ENCODE peak calls at places on chromosomes 13 and 19, in nine cellular contexts. O, C, W, F, N, V, K, E and Q are unnamed samples.

GRCh38 chr13:20074956-20075355 is 85.9 kb downstream of the GJA3 start:
- DNase-seq in O (no peak), C (no peak), W (no peak), F (no peak), N (no peak), V (no peak), K (no peak), E (no peak), Q (no peak)

GRCh38 chr19:5851302-5851701 is at the start of gene FUT3:
- DNase-seq in O (no peak), C (no peak), W (no peak), F (no peak), N (no peak), V (no peak), K (no peak), E (no peak), Q (no peak)

GRCh38 chr19:47102561-47103135 is 10.9 kb downstream of the ZC3H4 start:
- DNase-seq in O (no peak), C (no peak), W (no peak), F (no peak), N (no peak), V (no peak), K (no peak), E (no peak), Q (peak; percentile 63)

GRCh38 chr19:6533746-6534418 is 3.1 kb downstream of the TNFSF9 start:
- DNase-seq in O (no peak), C (no peak), W (no peak), F (no peak), N (no peak), V (no peak), K (no peak), E (no peak), Q (no peak)

GRCh38 chr13:34358811-34359513 is 541.0 kb downstream of the RFC3 start:
- DNase-seq in O (peak; percentile 85), C (no peak), W (peak; percentile 47), F (peak; percentile 80), N (peak; percentile 72), V (peak; percentile 73), K (peak; percentile 52), E (no peak), Q (peak; percentile 29)

GRCh38 chr19:50280074-50280473 is 49.1 kb downstream of the KCNC3 start:
- DNase-seq in O (no peak), C (no peak), W (no peak), F (no peak), N (no peak), V (no peak), K (no peak), E (no peak), Q (no peak)

GRCh38 chr19:2270572-2271515 is 11.1 kb downstream of the PEAK3 start:
- DNase-seq in O (peak; percentile 69), C (no peak), W (peak; percentile 64), F (peak; percentile 89), N (no peak), V (no peak), K (peak; percentile 92), E (peak; percentile 90), Q (peak; percentile 40)

GRCh38 chr13:31528176-31528575 is 211.2 kb upstream of the RXFP2 start:
- DNase-seq in O (peak; percentile 34), C (no peak), W (no peak), F (no peak), N (no peak), V (no peak), K (no peak), E (no peak), Q (no peak)

GRCh38 chr19:19459707-19460251 is 54.3 kb downstream of the GATAD2A start:
- DNase-seq in O (peak; percentile 73), C (no peak), W (no peak), F (peak; percentile 79), N (peak; percentile 25), V (peak; percentile 38), K (peak; percentile 58), E (peak; percentile 57), Q (no peak)

GRCh38 chr13:104920091-104920490 is 1615.4 kb downstream of the EFNB2 start:
- DNase-seq in O (no peak), C (no peak), W (no peak), F (no peak), N (no peak), V (no peak), K (no peak), E (no peak), Q (no peak)

GRCh38 chr19:14091086-14091884 is 734 bp upstream of the SAMD1 start:
- DNase-seq in O (peak; percentile 41), C (no peak), W (peak; percentile 67), F (peak; percentile 40), N (no peak), V (no peak), K (peak; percentile 58), E (no peak), Q (no peak)

GRCh38 chr13:107865643-107866006 is 349.7 kb downstream of the LIG4 start:
- DNase-seq in O (no peak), C (no peak), W (no peak), F (no peak), N (no peak), V (no peak), K (peak; percentile 29), E (no peak), Q (no peak)

GRCh38 chr13:112893570-112894422 is 75.2 kb upstream of the MCF2L start:
- DNase-seq in O (peak; percentile 5), C (no peak), W (no peak), F (no peak), N (no peak), V (no peak), K (peak; percentile 11), E (no peak), Q (no peak)

GRCh38 chr13:27194895-27195764 is 23.5 kb upstream of the USP12 start:
- DNase-seq in O (peak; percentile 92), C (no peak), W (peak; percentile 88), F (peak; percentile 93), N (peak; percentile 69), V (peak; percentile 63), K (peak; percentile 87), E (no peak), Q (peak; percentile 84)

GRCh38 chr13:80262051-80262695 is 78.8 kb downstream of the SPRY2 start:
- DNase-seq in O (peak; percentile 18), C (no peak), W (no peak), F (no peak), N (no peak), V (no peak), K (no peak), E (no peak), Q (no peak)

DNA sequence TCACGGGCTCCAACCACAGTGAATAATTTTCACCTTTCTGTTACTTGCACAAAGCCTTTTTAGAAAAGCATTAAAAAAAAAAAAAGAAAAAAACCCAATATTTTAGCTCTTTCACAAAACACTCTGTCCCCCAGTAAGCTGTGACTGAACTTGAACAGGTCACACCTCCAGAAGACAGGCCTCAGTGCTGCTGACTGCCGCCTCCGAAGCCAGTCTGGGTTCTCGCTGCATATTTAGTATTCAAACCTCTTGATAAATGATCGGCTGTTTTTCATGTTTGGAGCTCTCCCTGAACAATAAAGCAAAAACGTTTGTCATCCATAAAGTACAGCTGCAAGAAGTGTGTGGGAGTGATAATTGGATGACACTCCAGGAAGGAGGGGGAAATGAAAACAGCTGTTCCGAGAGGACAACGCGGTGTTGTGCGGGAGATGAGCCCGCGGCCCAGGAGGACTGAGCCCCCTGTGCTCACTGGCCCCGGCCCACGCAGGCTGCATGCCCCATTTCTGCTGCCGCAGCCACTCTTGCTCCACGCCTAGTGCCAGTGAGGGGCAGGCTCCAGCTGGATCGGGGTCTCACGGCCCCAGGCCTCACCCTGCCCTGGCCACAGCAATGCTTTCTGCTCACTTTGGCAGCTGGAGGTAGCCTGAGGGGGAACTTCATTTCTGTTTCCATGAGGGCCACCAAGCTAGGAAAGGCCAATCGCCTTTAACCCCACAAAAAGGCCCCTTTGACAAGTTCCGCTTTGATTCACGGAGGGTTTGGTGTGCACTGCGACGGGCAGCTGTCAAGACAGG is 537.8 kb downstream of the EFNB2 start:
- DNase-seq in O (no peak), C (no peak), W (no peak), F (peak; percentile 32), N (no peak), V (no peak), K (peak; percentile 47), E (no peak), Q (no peak)
- H3K4me3 ChIP-seq in O (no peak overlapping the region), C (no peak overlapping the region), W (no peak overlapping the region), F (no peak overlapping the region), N (no peak overlapping the region), V (no peak overlapping the region), K (no peak overlapping the region), E (no peak overlapping the region), Q (no peak overlapping the region)

GRCh38 chr19:49056101-49056901 is 1.2 kb downstream of the CGB7 start:
- DNase-seq in O (peak; percentile 9), C (no peak), W (peak; percentile 64), F (no peak), N (no peak), V (no peak), K (peak; percentile 47), E (peak; percentile 56), Q (no peak)
- TF ChIP-seq CTCF in O (peak; percentile 38), C (no peak), W (peak; percentile 15), F (peak; percentile 21), N (peak; percentile 26), V (peak; percentile 52), K (peak; percentile 31), E (peak; percentile 27), Q (peak; percentile 30)

GRCh38 chr13:59957438-59957837 is 206.3 kb downstream of the DIAPH3 start:
- DNase-seq in O (no peak), C (no peak), W (no peak), F (no peak), N (no peak), V (no peak), K (no peak), E (no peak), Q (no peak)
- H3K4me3 ChIP-seq in O (no peak overlapping the region), C (no peak overlapping the region), W (no peak overlapping the region), F (no peak overlapping the region), N (no peak overlapping the region), V (no peak overlapping the region), K (no peak overlapping the region), E (no peak overlapping the region), Q (no peak overlapping the region)

GRCh38 chr19:18023596-18024212 is 15.7 kb downstream of the ARRDC2 start:
- DNase-seq in O (peak; percentile 87), C (no peak), W (no peak), F (no peak), N (no peak), V (no peak), K (peak; percentile 95), E (peak; percentile 91), Q (no peak)
- TF ChIP-seq CTCF in O (no peak), C (no peak), W (no peak), F (no peak), N (no peak), V (no peak), K (no peak), E (no peak), Q (no peak)

DNA sequence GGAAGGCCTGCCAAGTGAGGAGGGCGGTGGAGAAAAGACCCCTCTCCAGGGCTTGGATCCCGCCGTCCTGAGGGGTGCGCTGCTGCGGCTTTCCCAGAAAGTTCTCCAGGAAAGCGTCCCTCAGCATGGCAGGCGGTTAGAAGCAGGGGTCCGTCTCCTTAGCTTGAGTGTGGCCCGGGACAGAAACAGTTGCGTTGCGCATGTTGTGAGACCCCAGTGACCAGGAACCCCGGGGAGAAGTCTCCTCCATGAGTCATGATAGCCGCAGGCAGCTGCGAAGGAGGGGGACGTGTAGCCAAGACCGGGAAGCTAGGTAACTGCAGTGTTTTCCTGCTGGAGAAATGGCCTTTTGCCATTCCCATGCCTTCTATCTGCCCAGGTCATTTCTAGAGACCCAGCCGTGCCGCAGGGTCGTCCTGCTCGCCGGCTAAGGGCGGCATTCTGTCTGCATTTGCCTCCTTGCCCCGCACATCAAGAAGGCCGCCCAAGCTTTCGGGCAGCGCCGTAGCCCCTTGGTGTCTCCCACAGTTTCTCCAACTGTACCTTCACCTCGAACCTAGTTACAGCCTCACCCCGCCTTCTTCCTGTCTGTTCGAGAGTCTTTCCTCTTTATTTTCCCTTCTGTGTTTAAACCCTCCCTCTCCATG is 64.3 kb downstream of the TM9SF2 start:
- DNase-seq in O (peak; percentile 30), C (no peak), W (no peak), F (no peak), N (no peak), V (no peak), K (no peak), E (no peak), Q (no peak)
- H3K4me3 ChIP-seq in O (no peak overlapping the region), C (no peak overlapping the region), W (no peak overlapping the region), F (no peak overlapping the region), N (no peak overlapping the region), V (no peak overlapping the region), K (no peak overlapping the region), E (no peak overlapping the region), Q (no peak overlapping the region)